ENCODE peak calls at places on chromosomes 12 and 14, in seven cellular contexts. H, I, T, O, L, F and Q are unnamed samples.

GRCh38 chr12:30219047-30219446 is 435.3 kb upstream of the TMTC1 start:
- DNase-seq in H (no peak), I (no peak), T (no peak), O (no peak), L (no peak), F (no peak), Q (no peak)

GRCh38 chr14:51783765-51784164 is 76.6 kb upstream of the GNG2 start:
- DNase-seq in H (no peak), I (no peak), T (no peak), O (no peak), L (no peak), F (no peak), Q (no peak)

GRCh38 chr14:45254771-45255170 is 1.8 kb upstream of the MIS18BP1 start:
- DNase-seq in H (no peak), I (no peak), T (no peak), O (no peak), L (peak; percentile 43), F (no peak), Q (no peak)

GRCh38 chr12:81644503-81644902 is 114.6 kb downstream of the PPFIA2 start:
- DNase-seq in H (peak; percentile 39), I (no peak), T (no peak), O (no peak), L (no peak), F (peak; percentile 39), Q (no peak)

GRCh38 chr14:82011460-82011859 is 477.8 kb upstream of the SEL1L start:
- DNase-seq in H (no peak), I (no peak), T (no peak), O (no peak), L (no peak), F (no peak), Q (no peak)

GRCh38 chr14:92990456-92991430 is 67.8 kb downstream of the CHGA start:
- DNase-seq in H (no peak), I (no peak), T (no peak), O (no peak), L (no peak), F (no peak), Q (no peak)

GRCh38 chr14:46820291-46820690 is 168.7 kb upstream of the RPL10L start:
- DNase-seq in H (no peak), I (no peak), T (no peak), O (no peak), L (no peak), F (no peak), Q (no peak)

GRCh38 chr12:3272958-3273357 is 195.8 kb downstream of the TSPAN9 start:
- DNase-seq in H (no peak), I (no peak), T (no peak), O (no peak), L (no peak), F (no peak), Q (no peak)

GRCh38 chr12:126752021-126752420 is 1514.9 kb upstream of the TMEM132C start:
- DNase-seq in H (no peak), I (no peak), T (no peak), O (no peak), L (no peak), F (no peak), Q (no peak)

GRCh38 chr12:58313091-58313855 is 371.9 kb downstream of the ATP23 start:
- DNase-seq in H (no peak), I (no peak), T (no peak), O (no peak), L (no peak), F (no peak), Q (no peak)

GRCh38 chr12:133203344-133204263 is 22.3 kb downstream of the ZNF268 start:
- DNase-seq in H (no peak), I (no peak), T (no peak), O (no peak), L (no peak), F (no peak), Q (no peak)

GRCh38 chr14:96092936-96093335 is 53.8 kb downstream of the C14orf132 start:
- DNase-seq in H (no peak), I (no peak), T (no peak), O (no peak), L (no peak), F (no peak), Q (no peak)

GRCh38 chr14:50025776-50026175 is 90.6 kb downstream of the VCPKMT start:
- DNase-seq in H (no peak), I (no peak), T (no peak), O (no peak), L (no peak), F (no peak), Q (no peak)

GRCh38 chr12:12327802-12328201 is 22.2 kb downstream of the MANSC1 start:
- DNase-seq in H (peak; percentile 73), I (no peak), T (no peak), O (no peak), L (peak; percentile 36), F (peak; percentile 72), Q (peak; percentile 24)

GRCh38 chr12:125079943-125080645 is 14.9 kb downstream of the AACS start:
- DNase-seq in H (no peak), I (no peak), T (no peak), O (no peak), L (no peak), F (no peak), Q (no peak)